ENCODE peak calls at places on chromosomes 2 and 18, in five cellular contexts. V, D, L, Q and I are unnamed samples.

GRCh38 chr2:44981714-44982108 is 27.5 kb downstream of the SIX2 start:
- DNase-seq in D (peak), L (peak), Q (peak), V (no peak), I (peak)

GRCh38 chr2:98049991-98050519 is 36.9 kb upstream of the VWA3B start:
- DNase-seq in L (no peak), D (no peak), V (no peak), Q (peak), I (no peak)

GRCh38 chr2:196170681-196171247 is 614 bp downstream of the STK17B start:
- DNase-seq in D (peak), Q (peak), V (no peak), L (peak), I (peak)

GRCh38 chr18:24023185-24023814 is 8.7 kb downstream of the TTC39C start:
- DNase-seq in L (peak), V (no peak), D (no peak), Q (peak), I (peak)

GRCh38 chr2:220148849-220149248 is 521.4 kb downstream of the SLC4A3 start:
- DNase-seq in L (no peak), V (no peak), D (no peak), Q (no peak), I (no peak)

GRCh38 chr2:79097843-79098242 is 10.1 kb upstream of the REG1B start:
- DNase-seq in D (no peak), L (no peak), Q (no peak), V (no peak), I (no peak)

GRCh38 chr2:29502452-29502851 is 387.2 kb downstream of the CLIP4 start:
- DNase-seq in L (no peak), Q (no peak), V (no peak), D (peak), I (no peak)

GRCh38 chr2:193824474-193824873 is 1629.7 kb upstream of the TMEFF2 start:
- DNase-seq in Q (no peak), V (no peak), L (no peak), D (no peak), I (no peak)

GRCh38 chr18:10074122-10074521 is 160.3 kb downstream of the VAPA start:
- DNase-seq in Q (peak), V (no peak), D (no peak), L (no peak), I (no peak)

GRCh38 chr18:49691177-49691608 is 122.1 kb downstream of the ACAA2 start:
- DNase-seq in Q (no peak), D (peak), V (no peak), L (no peak), I (no peak)

GRCh38 chr18:67133669-67134068 is 382.9 kb downstream of the DSEL start:
- DNase-seq in V (no peak), L (no peak), Q (no peak), D (no peak), I (no peak)

GRCh38 chr2:223100061-223100511 is 48.1 kb downstream of the KCNE4 start:
- DNase-seq in V (no peak), Q (no peak), L (peak), D (peak), I (no peak)

GRCh38 chr2:225073198-225073597 is 30.9 kb upstream of the DOCK10 start:
- DNase-seq in L (peak), D (no peak), Q (no peak), V (no peak), I (peak)

GRCh38 chr2:40062381-40062780 is 283.3 kb upstream of the THUMPD2 start:
- DNase-seq in V (no peak), Q (no peak), L (no peak), D (no peak), I (no peak)

DNA sequence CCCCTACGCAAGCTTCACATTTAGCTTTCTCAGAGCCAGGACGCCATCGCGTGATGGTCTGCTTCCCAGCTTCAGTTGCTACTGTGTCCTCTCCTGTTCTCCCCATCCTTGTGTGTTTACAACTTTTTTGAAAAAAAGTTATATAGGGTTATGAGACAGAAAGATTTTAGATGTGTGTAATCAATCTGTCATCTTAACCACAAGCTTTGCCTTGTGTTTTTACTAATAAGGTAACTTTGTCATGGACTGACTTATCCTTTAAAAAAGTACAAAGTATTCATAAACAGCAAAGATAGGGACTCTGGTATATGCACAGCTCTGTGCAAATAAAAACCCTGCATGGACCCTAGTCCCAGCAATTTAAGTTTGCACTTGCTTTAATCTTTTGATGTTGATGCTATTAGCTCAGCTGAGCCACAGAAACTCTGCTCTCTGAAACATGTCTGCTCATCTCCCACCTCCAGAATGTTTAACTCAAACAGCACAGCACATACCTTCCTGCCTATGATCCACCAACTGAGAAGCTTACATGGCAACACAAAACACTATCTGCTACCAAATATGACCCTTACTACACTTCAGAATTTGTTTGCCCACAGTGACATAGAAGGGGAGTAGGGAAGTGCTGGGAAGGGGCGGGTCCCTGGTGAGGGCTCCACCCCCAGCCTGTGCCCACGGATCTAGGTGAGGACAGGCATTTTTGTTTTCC is 42.7 kb downstream of the SAP130 start:
- DNase-seq in V (no peak), D (peak), L (no peak), Q (no peak), I (no peak)
- H2BK5ac ChIP-seq in V (no peak), D (no peak), L (no peak), Q (no peak), I (no peak)

GRCh38 chr2:177324797-177325196 is 60.3 kb upstream of the NFE2L2 start:
- DNase-seq in Q (no peak), D (no peak), V (no peak), L (no peak), I (no peak)
- H2AK5ac ChIP-seq in Q (no peak), D (no peak), V (no peak), L (no peak), I (no peak)

DNA sequence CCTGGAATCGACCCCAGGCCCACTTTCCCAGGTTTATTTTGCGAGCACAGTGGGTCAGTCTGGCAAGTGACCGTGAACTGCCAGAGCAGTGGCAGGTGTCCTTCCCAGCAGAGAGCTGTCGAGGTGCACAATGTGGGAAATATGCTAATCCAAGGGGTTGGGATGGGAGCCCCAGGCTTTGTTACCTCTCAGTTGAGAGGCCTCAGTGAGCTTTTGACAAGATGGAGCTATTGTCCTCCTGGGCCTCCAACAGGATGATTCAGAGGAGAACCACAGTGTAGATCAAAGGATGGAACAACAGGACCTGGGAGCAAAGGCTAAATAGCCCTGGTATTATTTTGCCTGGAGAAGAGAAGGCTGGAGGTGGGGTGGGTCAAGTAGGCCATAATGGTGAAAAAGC is 150.9 kb downstream of the NCKAP5 start:
- DNase-seq in Q (no peak), V (no peak), L (no peak), D (no peak), I (no peak)
- H2BK5ac ChIP-seq in Q (no peak), V (no peak), L (no peak), D (no peak), I (no peak)

GRCh38 chr2:239935789-239936758 is 89.1 kb downstream of the NDUFA10 start:
- DNase-seq in Q (no peak), V (no peak), L (no peak), D (no peak), I (peak)

GRCh38 chr2:239930378-239930777 is 94.8 kb downstream of the NDUFA10 start:
- DNase-seq in Q (no peak), V (no peak), L (no peak), D (no peak), I (peak)

GRCh38 chr2:239930871-239931771 is 94.0 kb downstream of the NDUFA10 start:
- DNase-seq in Q (no peak), D (no peak), V (no peak), L (no peak), I (peak)

GRCh38 chr2:239934571-239935171 is 90.5 kb downstream of the NDUFA10 start:
- DNase-seq in L (peak), D (peak), V (peak), Q (peak), I (peak)

GRCh38 chr2:239932881-239933735 is 92.0 kb downstream of the NDUFA10 start:
- DNase-seq in D (no peak), V (no peak), Q (no peak), L (no peak), I (peak)
- H2AK5ac ChIP-seq in D (no peak), V (no peak), Q (no peak), L (no peak), I (no peak)